ENCODE peak calls at places on chromosomes 7 and 10, in five cellular contexts. P, Q, H, E and Z are unnamed samples.

GRCh38 chr10:126420571-126421275 is 32.4 kb upstream of the ADAM12 start:
- DNase-seq in P (no peak), Q (no peak), H (no peak), E (no peak), Z (no peak)

GRCh38 chr7:49776994-49777393 is 3.6 kb downstream of the VWC2 start:
- DNase-seq in P (no peak), Q (peak; percentile 50), H (no peak), E (no peak), Z (no peak)

GRCh38 chr7:44634839-44635591 is 28.6 kb downstream of the OGDH start:
- DNase-seq in P (no peak), Q (peak; percentile 65), H (peak; percentile 62), E (no peak), Z (peak; percentile 41)

GRCh38 chr7:77989981-77990566 is 191.5 kb downstream of the PHTF2 start:
- DNase-seq in P (no peak), Q (peak; percentile 9), H (no peak), E (no peak), Z (no peak)

GRCh38 chr7:47622586-47622945 is 40.7 kb upstream of the TNS3 start:
- DNase-seq in P (no peak), Q (no peak), H (no peak), E (no peak), Z (no peak)

GRCh38 chr10:131702521-131703356 is 198.1 kb upstream of the PPP2R2D start:
- DNase-seq in P (no peak), Q (no peak), H (no peak), E (no peak), Z (no peak)

GRCh38 chr7:2018786-2019692 is 213.7 kb downstream of the MAD1L1 start:
- DNase-seq in P (no peak), Q (peak; percentile 3), H (peak; percentile 37), E (peak; percentile 82), Z (peak; percentile 30)

GRCh38 chr10:78639629-78640028 is 429.1 kb upstream of the ZMIZ1 start:
- DNase-seq in P (no peak), Q (no peak), H (no peak), E (no peak), Z (peak; percentile 61)

GRCh38 chr7:20798694-20799121 is 12.0 kb upstream of the SP8 start:
- DNase-seq in P (no peak), Q (no peak), H (no peak), E (no peak), Z (no peak)

GRCh38 chr7:26334171-26334570 is 42.5 kb downstream of the SNX10 start:
- DNase-seq in P (no peak), Q (no peak), H (no peak), E (no peak), Z (no peak)

GRCh38 chr10:814536-815302 is 116.8 kb downstream of the LARP4B start:
- DNase-seq in P (no peak), Q (no peak), H (no peak), E (no peak), Z (no peak)

GRCh38 chr7:93910076-93910994 is 4.0 kb downstream of the GNGT1 start:
- DNase-seq in P (peak; percentile 12), Q (peak; percentile 16), H (peak; percentile 86), E (peak; percentile 84), Z (no peak)

GRCh38 chr10:103238506-103239252 is 7.0 kb upstream of the RPEL1 start:
- DNase-seq in P (no peak), Q (peak; percentile 10), H (peak; percentile 52), E (peak; percentile 61), Z (no peak)

GRCh38 chr10:57696641-57697040 is 571.1 kb downstream of the IPMK start:
- DNase-seq in P (no peak), Q (no peak), H (no peak), E (peak; percentile 82), Z (no peak)

GRCh38 chr7:92648082-92648481 is 57.9 kb upstream of the FAM133B start:
- DNase-seq in P (no peak), Q (no peak), H (no peak), E (no peak), Z (no peak)

GRCh38 chr10:11759347-11759746 is 17.2 kb downstream of the ECHDC3 start:
- DNase-seq in P (no peak), Q (peak; percentile 16), H (no peak), E (no peak), Z (no peak)

GRCh38 chr10:1377231-1377630 is 321.0 kb downstream of the WDR37 start:
- DNase-seq in P (no peak), Q (no peak), H (no peak), E (no peak), Z (no peak)

GRCh38 chr10:123139521-123140163 is 3.9 kb downstream of the HMX3 start:
- DNase-seq in P (no peak), Q (peak; percentile 67), H (no peak), E (peak; percentile 18), Z (peak; percentile 68)

GRCh38 chr10:11318812-11319598 is 292.4 kb downstream of the USP6NL start:
- DNase-seq in P (no peak), Q (no peak), H (no peak), E (no peak), Z (no peak)

GRCh38 chr10:58818889-58819288 is 306.2 kb downstream of the BICC1 start:
- DNase-seq in P (no peak), Q (no peak), H (peak; percentile 11), E (peak; percentile 79), Z (no peak)

GRCh38 chr10:76428541-76429330 is 997.3 kb downstream of the LRMDA start:
- DNase-seq in P (no peak), Q (no peak), H (peak; percentile 33), E (peak; percentile 95), Z (no peak)

GRCh38 chr10:81733547-81733946 is 141.4 kb upstream of the NRG3 start:
- DNase-seq in P (no peak), Q (no peak), H (no peak), E (no peak), Z (no peak)

GRCh38 chr10:121579656-121580055 is 18.6 kb downstream of the FGFR2 start:
- DNase-seq in P (peak; percentile 51), Q (no peak), H (no peak), E (no peak), Z (no peak)

GRCh38 chr7:98354511-98355249 is 46.2 kb downstream of the BAIAP2L1 start:
- DNase-seq in P (peak; percentile 63), Q (no peak), H (peak; percentile 68), E (peak; percentile 82), Z (no peak)

DNA sequence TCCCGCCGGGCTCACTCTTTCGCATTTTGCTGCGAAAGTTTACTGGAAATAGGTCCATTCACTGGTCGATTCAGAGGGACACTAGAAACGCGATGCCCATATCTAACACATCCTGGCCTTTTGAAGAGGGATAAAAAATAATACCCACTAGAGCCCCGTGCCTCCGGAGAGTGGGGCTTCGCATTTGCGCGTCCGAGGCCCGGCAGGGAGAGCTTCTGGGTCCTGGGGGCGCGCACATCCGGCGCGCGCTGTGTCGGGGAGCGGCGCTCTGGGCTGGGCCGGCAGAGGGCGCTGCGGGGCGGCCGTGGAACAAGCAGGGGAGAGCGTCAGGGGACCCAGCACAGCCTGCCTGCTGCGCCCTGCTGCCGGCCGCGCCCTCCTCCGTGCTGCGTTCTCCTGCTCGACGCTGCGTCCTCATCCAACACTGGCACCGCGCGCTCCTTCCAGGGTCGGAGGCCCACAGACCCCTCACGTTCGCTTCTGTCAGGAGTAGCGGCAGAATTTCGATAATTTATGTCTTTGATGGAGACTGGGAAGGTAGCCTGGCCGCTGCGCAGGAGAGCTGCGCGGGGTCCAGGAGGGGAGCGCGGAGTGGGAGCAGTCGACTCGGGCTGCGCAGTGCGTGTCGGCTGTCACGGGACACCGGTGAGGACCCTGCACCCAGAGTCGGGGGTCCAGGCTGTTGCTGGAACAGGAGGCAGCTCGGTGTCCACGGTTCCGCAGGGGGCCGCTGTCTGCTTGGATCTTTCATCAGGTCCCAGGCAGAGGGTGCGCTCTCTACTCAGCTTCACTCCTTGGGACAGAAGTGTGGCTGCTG is 41.5 kb upstream of the ZNF32 start:
- DNase-seq in P (peak; percentile 73), Q (peak; percentile 90), H (peak; percentile 74), E (peak; percentile 72), Z (peak; percentile 86)
- TF ChIP-seq POLR2A in P (no peak), Q (peak; percentile 86), H (no peak), E (peak; percentile 42), Z (peak; percentile 14)

DNA sequence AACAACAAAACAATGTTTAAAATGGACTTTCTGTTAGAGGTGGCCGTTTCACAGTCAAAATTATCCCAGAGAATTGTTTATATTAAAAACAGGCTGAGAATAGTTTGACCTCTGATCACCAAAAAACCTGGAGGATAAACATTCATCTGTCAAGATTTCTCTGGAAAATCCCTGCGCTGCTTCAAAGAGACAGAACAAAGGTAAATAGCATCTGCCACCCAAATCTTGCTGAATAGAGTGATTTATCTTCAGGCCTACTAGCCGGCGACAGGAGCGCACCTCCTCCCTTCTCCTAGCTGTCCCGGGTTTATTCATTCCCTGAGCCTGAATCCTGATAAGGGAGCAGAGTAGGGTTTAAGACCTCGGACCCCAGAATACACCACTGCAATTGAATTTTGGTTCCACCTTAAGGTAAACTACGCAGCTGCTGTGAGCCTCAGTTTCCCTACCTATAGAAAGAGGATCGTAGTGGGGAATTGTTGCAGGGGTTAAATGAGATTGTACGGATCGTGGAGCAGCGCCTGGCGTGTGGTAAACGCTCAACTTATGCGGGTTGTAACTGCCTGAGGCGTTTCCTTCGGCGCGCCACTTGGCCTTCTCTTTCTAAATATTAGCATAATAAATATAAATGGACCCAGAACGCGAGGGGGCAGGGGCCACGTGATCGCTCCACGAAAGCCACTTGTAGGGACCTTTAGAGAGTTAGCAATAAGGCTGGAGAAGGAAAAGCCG is 495 bp upstream of the ST7 start:
- DNase-seq in P (peak; percentile 9), Q (peak; percentile 85), H (peak; percentile 71), E (peak; percentile 33), Z (peak; percentile 83)
- TF ChIP-seq POLR2A in P (no peak), Q (peak; percentile 26), H (no peak), E (no peak), Z (no peak)

DNA sequence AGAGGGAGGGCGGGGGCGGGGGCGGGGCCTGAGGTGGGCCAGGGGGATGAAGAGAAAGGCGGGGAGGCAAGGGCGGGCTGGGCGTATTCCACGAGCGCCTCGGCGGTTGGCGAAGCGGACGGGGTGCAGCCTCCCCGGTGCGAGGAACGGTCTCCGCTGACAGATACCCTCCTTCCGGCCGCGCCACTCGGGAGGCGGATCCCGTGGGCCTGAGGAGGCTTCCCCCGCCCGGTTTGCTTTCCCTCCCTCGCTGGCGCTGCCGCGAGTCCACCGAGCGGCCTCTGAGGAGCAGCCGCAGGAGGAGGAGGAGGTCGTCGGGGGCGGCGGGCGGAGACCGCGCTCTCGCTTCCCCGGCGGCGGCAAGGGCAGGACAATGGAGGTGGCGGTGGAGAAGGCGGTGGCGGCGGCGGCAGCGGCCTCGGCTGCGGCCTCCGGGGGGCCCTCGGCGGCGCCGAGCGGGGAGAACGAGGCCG is at the start of gene TRIM24:
- DNase-seq in P (no peak), Q (no peak), H (no peak), E (peak; percentile 96), Z (peak; percentile 99)
- TF ChIP-seq POLR2A in P (peak; percentile 87), Q (peak; percentile 96), H (peak; percentile 77), E (peak; percentile 86), Z (peak; percentile 98)

GRCh38 chr7:128815289-128815938 is 14.8 kb upstream of the FLNC start:
- DNase-seq in P (no peak), Q (no peak), H (no peak), E (no peak), Z (no peak)
- TF ChIP-seq POLR2A in P (no peak), Q (no peak), H (no peak), E (no peak), Z (no peak)

GRCh38 chr7:100865971-100866720 is 1.0 kb upstream of the TRIP6 start:
- DNase-seq in P (peak; percentile 87), Q (peak; percentile 83), H (peak; percentile 67), E (no peak), Z (peak; percentile 75)
- TF ChIP-seq POLR2A in P (no peak), Q (no peak), H (no peak), E (no peak), Z (no peak)